ENCODE peak calls at places on chromosomes 4 and X, in seven cellular contexts. One of them, this sample, is unnamed.

GRCh38 chr4:48028654-48029053 is 12.1 kb downstream of the NIPAL1 start:
- DNase-seq in T-helper 9 cell: no peak
- DNase-seq in endothelial cell: no peak
- DNase-seq in HFF-Myc: no peak
- DNase-seq in left cardiac atrium: no peak
- DNase-seq in MV-4-11: no peak
- DNase-seq in mesothelial cell of epicardium: no peak
- DNase-seq in this sample: no peak

GRCh38 chrX:109300415-109300814 is 181.5 kb downstream of the GUCY2F start:
- DNase-seq in left cardiac atrium: no peak
- DNase-seq in endothelial cell: no peak
- DNase-seq in mesothelial cell of epicardium: no peak
- DNase-seq in MV-4-11: no peak
- DNase-seq in T-helper 9 cell: no peak
- DNase-seq in HFF-Myc: no peak
- DNase-seq in this sample: no peak

GRCh38 chrX:66717926-66718325 is 79.0 kb upstream of the EDA2R start:
- DNase-seq in mesothelial cell of epicardium: no peak
- DNase-seq in T-helper 9 cell: no peak
- DNase-seq in MV-4-11: no peak
- DNase-seq in left cardiac atrium: no peak
- DNase-seq in endothelial cell: no peak
- DNase-seq in HFF-Myc: no peak
- DNase-seq in this sample: no peak

GRCh38 chr4:37949636-37950426 is 10.4 kb upstream of the PTTG2 start:
- DNase-seq in MV-4-11: no peak
- DNase-seq in mesothelial cell of epicardium: no peak
- DNase-seq in HFF-Myc: no peak
- DNase-seq in T-helper 9 cell: no peak
- DNase-seq in left cardiac atrium: no peak
- DNase-seq in endothelial cell: no peak
- DNase-seq in this sample: no peak

GRCh38 chr4:115834441-115834840 is 721.0 kb upstream of the NDST4 start:
- DNase-seq in endothelial cell: no peak
- DNase-seq in mesothelial cell of epicardium: no peak
- DNase-seq in T-helper 9 cell: no peak
- DNase-seq in HFF-Myc: no peak
- DNase-seq in left cardiac atrium: no peak
- DNase-seq in MV-4-11: no peak
- DNase-seq in this sample: no peak

GRCh38 chr4:133910165-133910564 is 291.4 kb downstream of the PABPC4L start:
- DNase-seq in HFF-Myc: no peak
- DNase-seq in T-helper 9 cell: no peak
- DNase-seq in endothelial cell: no peak
- DNase-seq in MV-4-11: no peak
- DNase-seq in left cardiac atrium: no peak
- DNase-seq in mesothelial cell of epicardium: no peak
- DNase-seq in this sample: no peak

GRCh38 chr4:13793020-13793710 is 165.6 kb upstream of the BOD1L1 start:
- DNase-seq in T-helper 9 cell: no peak
- DNase-seq in HFF-Myc: no peak
- DNase-seq in MV-4-11: no peak
- DNase-seq in endothelial cell: no peak
- DNase-seq in mesothelial cell of epicardium: no peak
- DNase-seq in left cardiac atrium: no peak
- DNase-seq in this sample: no peak

GRCh38 chrX:29461039-29461438 is 754.3 kb upstream of the MAGEB2 start:
- DNase-seq in mesothelial cell of epicardium: no peak
- DNase-seq in endothelial cell: no peak
- DNase-seq in HFF-Myc: no peak
- DNase-seq in MV-4-11: no peak
- DNase-seq in T-helper 9 cell: no peak
- DNase-seq in left cardiac atrium: no peak
- DNase-seq in this sample: no peak

GRCh38 chrX:129787336-129788055 is 7.7 kb downstream of the SASH3 start:
- DNase-seq in HFF-Myc: no peak
- DNase-seq in endothelial cell: no peak
- DNase-seq in T-helper 9 cell: no peak
- DNase-seq in MV-4-11: no peak
- DNase-seq in left cardiac atrium: no peak
- DNase-seq in mesothelial cell of epicardium: no peak
- DNase-seq in this sample: no peak

GRCh38 chrX:71170660-71171059 is 26.0 kb downstream of the NLGN3 start:
- DNase-seq in T-helper 9 cell: no peak
- DNase-seq in endothelial cell: no peak
- DNase-seq in mesothelial cell of epicardium: no peak
- DNase-seq in MV-4-11: no peak
- DNase-seq in left cardiac atrium: no peak
- DNase-seq in HFF-Myc: no peak
- DNase-seq in this sample: no peak

GRCh38 chr4:106344324-106344970 is 24.1 kb downstream of the GIMD1 start:
- DNase-seq in mesothelial cell of epicardium: no peak
- DNase-seq in endothelial cell: no peak
- DNase-seq in T-helper 9 cell: no peak
- DNase-seq in MV-4-11: no peak
- DNase-seq in left cardiac atrium: no peak
- DNase-seq in HFF-Myc: no peak
- DNase-seq in this sample: no peak

GRCh38 chrX:40719218-40719617 is 16.1 kb downstream of the MED14 start:
- DNase-seq in endothelial cell: no peak
- DNase-seq in mesothelial cell of epicardium: no peak
- DNase-seq in left cardiac atrium: no peak
- DNase-seq in HFF-Myc: peak; percentile 19
- DNase-seq in T-helper 9 cell: no peak
- DNase-seq in MV-4-11: no peak
- DNase-seq in this sample: no peak

GRCh38 chr4:38688676-38689355 is 24.8 kb downstream of the KLF3 start:
- DNase-seq in T-helper 9 cell: no peak
- DNase-seq in HFF-Myc: no peak
- DNase-seq in MV-4-11: no peak
- DNase-seq in mesothelial cell of epicardium: no peak
- DNase-seq in left cardiac atrium: peak; percentile 69
- DNase-seq in endothelial cell: no peak
- DNase-seq in this sample: peak; percentile 46

GRCh38 chr4:25128671-25129070 is 31.6 kb downstream of the SEPSECS start:
- DNase-seq in T-helper 9 cell: no peak
- DNase-seq in left cardiac atrium: no peak
- DNase-seq in MV-4-11: no peak
- DNase-seq in HFF-Myc: no peak
- DNase-seq in mesothelial cell of epicardium: no peak
- DNase-seq in endothelial cell: no peak
- DNase-seq in this sample: no peak

GRCh38 chrX:29662101-29662500 is 553.3 kb upstream of the MAGEB2 start:
- DNase-seq in T-helper 9 cell: no peak
- DNase-seq in mesothelial cell of epicardium: no peak
- DNase-seq in left cardiac atrium: no peak
- DNase-seq in MV-4-11: peak; percentile 1
- DNase-seq in endothelial cell: no peak
- DNase-seq in HFF-Myc: peak; percentile 48
- DNase-seq in this sample: no peak

GRCh38 chrX:110428144-110428543 is 69.5 kb downstream of the RTL9 start:
- DNase-seq in mesothelial cell of epicardium: no peak
- DNase-seq in MV-4-11: no peak
- DNase-seq in endothelial cell: no peak
- DNase-seq in left cardiac atrium: no peak
- DNase-seq in T-helper 9 cell: no peak
- DNase-seq in HFF-Myc: no peak
- DNase-seq in this sample: no peak

GRCh38 chrX:68878977-68879376 is 50.2 kb downstream of the EFNB1 start:
- DNase-seq in left cardiac atrium: no peak
- DNase-seq in HFF-Myc: no peak
- DNase-seq in T-helper 9 cell: no peak
- DNase-seq in MV-4-11: no peak
- DNase-seq in endothelial cell: no peak
- DNase-seq in mesothelial cell of epicardium: no peak
- DNase-seq in this sample: no peak

GRCh38 chr4:25559508-25559907 is 96.1 kb upstream of the SLC34A2 start:
- DNase-seq in HFF-Myc: no peak
- DNase-seq in left cardiac atrium: no peak
- DNase-seq in MV-4-11: no peak
- DNase-seq in mesothelial cell of epicardium: no peak
- DNase-seq in endothelial cell: no peak
- DNase-seq in T-helper 9 cell: no peak
- DNase-seq in this sample: no peak

GRCh38 chr4:41396214-41396613 is 139.5 kb downstream of the UCHL1 start:
- DNase-seq in left cardiac atrium: no peak
- DNase-seq in T-helper 9 cell: no peak
- DNase-seq in mesothelial cell of epicardium: no peak
- DNase-seq in HFF-Myc: no peak
- DNase-seq in endothelial cell: no peak
- DNase-seq in MV-4-11: no peak
- DNase-seq in this sample: no peak

GRCh38 chrX:67543818-67544217 is at the start of gene AR:
- DNase-seq in MV-4-11: no peak
- DNase-seq in mesothelial cell of epicardium: no peak
- DNase-seq in HFF-Myc: no peak
- DNase-seq in endothelial cell: peak; percentile 58
- DNase-seq in left cardiac atrium: peak; percentile 76
- DNase-seq in T-helper 9 cell: no peak
- DNase-seq in this sample: peak; percentile 66

GRCh38 chr4:58136611-58137010 is 1026.4 kb upstream of the IGFBP7 start:
- DNase-seq in mesothelial cell of epicardium: no peak
- DNase-seq in HFF-Myc: no peak
- DNase-seq in endothelial cell: no peak
- DNase-seq in MV-4-11: no peak
- DNase-seq in T-helper 9 cell: no peak
- DNase-seq in left cardiac atrium: no peak
- DNase-seq in this sample: no peak

GRCh38 chrX:15908891-15909290 is 54.3 kb upstream of the AP1S2 start:
- DNase-seq in MV-4-11: peak; percentile 8
- DNase-seq in HFF-Myc: no peak
- DNase-seq in left cardiac atrium: no peak
- DNase-seq in endothelial cell: no peak
- DNase-seq in mesothelial cell of epicardium: no peak
- DNase-seq in T-helper 9 cell: no peak
- DNase-seq in this sample: no peak

GRCh38 chr4:74548561-74548960 is 103.6 kb downstream of the AREG start:
- DNase-seq in MV-4-11: no peak
- DNase-seq in left cardiac atrium: no peak
- DNase-seq in endothelial cell: no peak
- DNase-seq in HFF-Myc: no peak
- DNase-seq in T-helper 9 cell: no peak
- DNase-seq in mesothelial cell of epicardium: no peak
- DNase-seq in this sample: no peak

GRCh38 chr4:157389751-157390150 is 169.2 kb downstream of the GRIA2 start:
- DNase-seq in HFF-Myc: peak; percentile 1
- DNase-seq in MV-4-11: no peak
- DNase-seq in mesothelial cell of epicardium: no peak
- DNase-seq in T-helper 9 cell: no peak
- DNase-seq in endothelial cell: no peak
- DNase-seq in left cardiac atrium: no peak
- DNase-seq in this sample: no peak

GRCh38 chrX:133783273-133783672 is 202.1 kb downstream of the GPC3 start:
- DNase-seq in T-helper 9 cell: no peak
- DNase-seq in mesothelial cell of epicardium: no peak
- DNase-seq in MV-4-11: peak; percentile 13
- DNase-seq in endothelial cell: no peak
- DNase-seq in HFF-Myc: no peak
- DNase-seq in left cardiac atrium: no peak
- DNase-seq in this sample: no peak

GRCh38 chr4:158530391-158530790 is 8.7 kb downstream of the RXFP1 start:
- DNase-seq in MV-4-11: peak; percentile 41
- DNase-seq in left cardiac atrium: no peak
- DNase-seq in T-helper 9 cell: no peak
- DNase-seq in mesothelial cell of epicardium: no peak
- DNase-seq in endothelial cell: no peak
- DNase-seq in HFF-Myc: no peak
- DNase-seq in this sample: no peak

GRCh38 chrX:77426811-77427210 is 20.4 kb upstream of the FGF16 start:
- DNase-seq in endothelial cell: no peak
- DNase-seq in MV-4-11: no peak
- DNase-seq in left cardiac atrium: no peak
- DNase-seq in mesothelial cell of epicardium: no peak
- DNase-seq in HFF-Myc: no peak
- DNase-seq in T-helper 9 cell: no peak
- DNase-seq in this sample: no peak

GRCh38 chr4:87802858-87803257 is 3.5 kb downstream of the IBSP start:
- DNase-seq in endothelial cell: no peak
- DNase-seq in left cardiac atrium: no peak
- DNase-seq in MV-4-11: no peak
- DNase-seq in mesothelial cell of epicardium: no peak
- DNase-seq in HFF-Myc: no peak
- DNase-seq in T-helper 9 cell: no peak
- DNase-seq in this sample: no peak